ENCODE peak calls at places on chromosome 21, in four cellular contexts. One of them, this sample, is unnamed.

GRCh38 chr21:46071082-46071481 is 26.8 kb upstream of the COL6A2 start:
- DNase-seq in CD8-positive, alpha-beta T cell: no peak
- DNase-seq in nephron progenitor cell: no peak
- DNase-seq in fibroblast of mammary gland: no peak
- DNase-seq in this sample: no peak

GRCh38 chr21:31446206-31446900 is 102.3 kb upstream of the TIAM1 start:
- DNase-seq in CD8-positive, alpha-beta T cell: peak; percentile 33
- DNase-seq in nephron progenitor cell: no peak
- DNase-seq in fibroblast of mammary gland: no peak
- DNase-seq in this sample: no peak

GRCh38 chr21:20998456-20998789 is 214 bp downstream of the NCAM2 start:
- DNase-seq in fibroblast of mammary gland: no peak
- DNase-seq in nephron progenitor cell: no peak
- DNase-seq in CD8-positive, alpha-beta T cell: no peak
- DNase-seq in this sample: no peak

GRCh38 chr21:46459356-46460112 is 843 bp downstream of the DIP2A start:
- DNase-seq in nephron progenitor cell: peak; percentile 32
- DNase-seq in fibroblast of mammary gland: peak; percentile 44
- DNase-seq in CD8-positive, alpha-beta T cell: no peak
- DNase-seq in this sample: no peak

GRCh38 chr21:41876396-41876795 is 2.7 kb downstream of the PRDM15 start:
- DNase-seq in fibroblast of mammary gland: no peak
- DNase-seq in nephron progenitor cell: no peak
- DNase-seq in CD8-positive, alpha-beta T cell: no peak
- DNase-seq in this sample: no peak

GRCh38 chr21:34545079-34545884 is 33.3 kb upstream of the KCNE1 start:
- DNase-seq in CD8-positive, alpha-beta T cell: no peak
- DNase-seq in nephron progenitor cell: no peak
- DNase-seq in fibroblast of mammary gland: peak; percentile 44
- DNase-seq in this sample: peak; percentile 41

GRCh38 chr21:25456672-25457071 is 150.6 kb downstream of the MRPL39 start:
- DNase-seq in nephron progenitor cell: no peak
- DNase-seq in CD8-positive, alpha-beta T cell: no peak
- DNase-seq in fibroblast of mammary gland: no peak
- DNase-seq in this sample: no peak

GRCh38 chr21:41775152-41775472 is 8.3 kb upstream of the RIPK4 start:
- DNase-seq in CD8-positive, alpha-beta T cell: no peak
- DNase-seq in nephron progenitor cell: no peak
- DNase-seq in fibroblast of mammary gland: no peak
- DNase-seq in this sample: no peak

GRCh38 chr21:31354604-31355443 is 10.8 kb upstream of the TIAM1 start:
- DNase-seq in CD8-positive, alpha-beta T cell: peak; percentile 69
- DNase-seq in fibroblast of mammary gland: peak; percentile 96
- DNase-seq in nephron progenitor cell: no peak
- DNase-seq in this sample: no peak

GRCh38 chr21:21712761-21713558 is 714.8 kb downstream of the NCAM2 start:
- DNase-seq in CD8-positive, alpha-beta T cell: no peak
- DNase-seq in nephron progenitor cell: no peak
- DNase-seq in fibroblast of mammary gland: peak; percentile 73
- DNase-seq in this sample: no peak

GRCh38 chr21:33789697-33790096 is 125.9 kb downstream of the ATP5PO start:
- DNase-seq in CD8-positive, alpha-beta T cell: no peak
- DNase-seq in fibroblast of mammary gland: peak; percentile 60
- DNase-seq in nephron progenitor cell: no peak
- DNase-seq in this sample: no peak

GRCh38 chr21:14875704-14876364 is 189.0 kb downstream of the NRIP1 start:
- DNase-seq in fibroblast of mammary gland: no peak
- DNase-seq in CD8-positive, alpha-beta T cell: no peak
- DNase-seq in nephron progenitor cell: peak; percentile 46
- DNase-seq in this sample: no peak

GRCh38 chr21:35479529-35479928 is 430.4 kb upstream of the RUNX1 start:
- DNase-seq in CD8-positive, alpha-beta T cell: no peak
- DNase-seq in nephron progenitor cell: no peak
- DNase-seq in fibroblast of mammary gland: no peak
- DNase-seq in this sample: no peak

GRCh38 chr21:25002676-25003075 is 604.6 kb downstream of the MRPL39 start:
- DNase-seq in nephron progenitor cell: no peak
- DNase-seq in CD8-positive, alpha-beta T cell: no peak
- DNase-seq in fibroblast of mammary gland: no peak
- DNase-seq in this sample: no peak

GRCh38 chr21:33492571-33492970 is 1.1 kb upstream of the DNAJC28 start:
- DNase-seq in fibroblast of mammary gland: peak; percentile 72
- DNase-seq in CD8-positive, alpha-beta T cell: no peak
- DNase-seq in nephron progenitor cell: no peak
- DNase-seq in this sample: no peak

GRCh38 chr21:42047821-42048613 is 23.1 kb upstream of the UMODL1 start:
- DNase-seq in fibroblast of mammary gland: peak; percentile 98
- DNase-seq in nephron progenitor cell: no peak
- DNase-seq in CD8-positive, alpha-beta T cell: no peak
- DNase-seq in this sample: no peak

GRCh38 chr21:31557421-31557955 is 102.0 kb upstream of the SOD1 start:
- DNase-seq in fibroblast of mammary gland: no peak
- DNase-seq in CD8-positive, alpha-beta T cell: no peak
- DNase-seq in nephron progenitor cell: peak; percentile 70
- DNase-seq in this sample: peak; percentile 36

GRCh38 chr21:36169465-36170128 is 13.0 kb downstream of the DOP1B start:
- DNase-seq in fibroblast of mammary gland: no peak
- DNase-seq in CD8-positive, alpha-beta T cell: no peak
- DNase-seq in nephron progenitor cell: no peak
- DNase-seq in this sample: no peak

GRCh38 chr21:46052703-46053651 is 44.9 kb upstream of the COL6A2 start:
- DNase-seq in nephron progenitor cell: no peak
- DNase-seq in fibroblast of mammary gland: peak; percentile 98
- DNase-seq in CD8-positive, alpha-beta T cell: no peak
- DNase-seq in this sample: no peak

GRCh38 chr21:16308269-16308668 is 578.5 kb downstream of the USP25 start:
- DNase-seq in fibroblast of mammary gland: peak; percentile 64
- DNase-seq in nephron progenitor cell: no peak
- DNase-seq in CD8-positive, alpha-beta T cell: no peak
- DNase-seq in this sample: no peak

GRCh38 chr21:32949701-32950100 is 76.0 kb upstream of the OLIG2 start:
- DNase-seq in nephron progenitor cell: no peak
- DNase-seq in CD8-positive, alpha-beta T cell: no peak
- DNase-seq in fibroblast of mammary gland: no peak
- DNase-seq in this sample: no peak

GRCh38 chr21:21156919-21157318 is 158.7 kb downstream of the NCAM2 start:
- DNase-seq in fibroblast of mammary gland: peak; percentile 59
- DNase-seq in nephron progenitor cell: no peak
- DNase-seq in CD8-positive, alpha-beta T cell: no peak
- DNase-seq in this sample: no peak

GRCh38 chr21:27024316-27024715 is 57.4 kb upstream of the ADAMTS5 start:
- DNase-seq in nephron progenitor cell: no peak
- DNase-seq in CD8-positive, alpha-beta T cell: no peak
- DNase-seq in fibroblast of mammary gland: peak; percentile 16
- DNase-seq in this sample: no peak

DNA sequence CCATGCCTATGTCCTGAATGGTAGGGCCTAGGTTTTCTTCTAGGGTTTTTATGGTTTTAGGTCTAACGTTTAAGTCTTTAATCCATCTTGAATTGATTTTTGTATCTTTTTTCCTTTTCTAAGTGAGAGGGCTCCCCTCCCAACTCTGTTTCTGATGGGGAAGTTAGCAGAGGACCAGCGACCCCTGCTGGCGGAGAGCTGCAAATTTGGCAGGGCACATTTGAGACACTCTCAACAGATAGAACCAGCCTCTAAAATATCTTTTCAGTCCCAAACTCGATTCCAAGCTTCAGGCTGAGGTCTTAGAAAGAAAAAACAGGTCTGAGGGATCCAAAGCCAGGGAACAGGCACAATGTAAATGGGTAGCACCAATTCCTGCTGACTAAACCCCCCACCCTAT is 32.5 kb downstream of the LRRC3 start:
- DNase-seq in fibroblast of mammary gland: peak; percentile 46
- DNase-seq in CD8-positive, alpha-beta T cell: peak; percentile 11
- DNase-seq in nephron progenitor cell: no peak
- DNase-seq in this sample: peak; percentile 44
- TF ChIP-seq CTCF in fibroblast of mammary gland: peak; percentile 67
- TF ChIP-seq CTCF in CD8-positive, alpha-beta T cell: peak; percentile 39
- TF ChIP-seq CTCF in nephron progenitor cell: peak; percentile 40
- TF ChIP-seq CTCF in this sample: peak; percentile 67

GRCh38 chr21:39662411-39662953 is 49.7 kb downstream of the B3GALT5 start:
- DNase-seq in CD8-positive, alpha-beta T cell: no peak
- DNase-seq in nephron progenitor cell: no peak
- DNase-seq in fibroblast of mammary gland: no peak
- DNase-seq in this sample: no peak
- TF ChIP-seq CTCF in CD8-positive, alpha-beta T cell: no peak
- TF ChIP-seq CTCF in nephron progenitor cell: no peak
- TF ChIP-seq CTCF in fibroblast of mammary gland: no peak
- TF ChIP-seq CTCF in this sample: no peak

GRCh38 chr21:37278199-37278598 is 11.1 kb upstream of the VPS26C start:
- DNase-seq in CD8-positive, alpha-beta T cell: no peak
- DNase-seq in nephron progenitor cell: no peak
- DNase-seq in fibroblast of mammary gland: no peak
- DNase-seq in this sample: no peak

GRCh38 chr21:37273911-37274690 is 7.0 kb upstream of the VPS26C start:
- DNase-seq in CD8-positive, alpha-beta T cell: no peak
- DNase-seq in nephron progenitor cell: no peak
- DNase-seq in fibroblast of mammary gland: no peak
- DNase-seq in this sample: no peak

GRCh38 chr21:37272897-37273296 is 5.8 kb upstream of the VPS26C start:
- DNase-seq in CD8-positive, alpha-beta T cell: no peak
- DNase-seq in nephron progenitor cell: no peak
- DNase-seq in fibroblast of mammary gland: no peak
- DNase-seq in this sample: no peak

GRCh38 chr21:37273440-37273839 is 6.3 kb upstream of the VPS26C start:
- DNase-seq in nephron progenitor cell: no peak
- DNase-seq in CD8-positive, alpha-beta T cell: no peak
- DNase-seq in fibroblast of mammary gland: no peak
- DNase-seq in this sample: no peak

GRCh38 chr21:37276377-37276776 is 9.2 kb upstream of the VPS26C start:
- DNase-seq in fibroblast of mammary gland: no peak
- DNase-seq in CD8-positive, alpha-beta T cell: no peak
- DNase-seq in nephron progenitor cell: no peak
- DNase-seq in this sample: no peak
- TF ChIP-seq CTCF in fibroblast of mammary gland: no peak
- TF ChIP-seq CTCF in CD8-positive, alpha-beta T cell: no peak
- TF ChIP-seq CTCF in nephron progenitor cell: no peak
- TF ChIP-seq CTCF in this sample: no peak

DNA sequence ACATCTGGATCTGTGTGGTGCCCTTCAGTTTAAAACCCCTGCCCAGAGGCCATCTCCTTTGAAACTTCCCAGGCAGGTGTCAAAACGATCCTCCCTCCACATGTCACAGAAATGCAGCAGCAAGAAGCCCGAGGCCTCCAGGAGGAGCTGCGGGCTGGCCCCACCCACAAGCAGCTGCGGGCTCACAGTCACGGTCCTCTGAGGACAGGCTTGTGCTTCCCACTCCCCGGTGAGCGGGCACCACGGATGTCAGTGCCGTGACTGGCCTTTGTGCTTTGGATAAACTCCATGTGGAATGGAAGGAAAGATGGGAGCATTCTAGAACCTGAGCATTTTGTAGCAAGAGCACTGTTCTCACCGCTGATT is 65.8 kb downstream of the SIK1 start:
- DNase-seq in fibroblast of mammary gland: peak; percentile 28
- DNase-seq in CD8-positive, alpha-beta T cell: no peak
- DNase-seq in nephron progenitor cell: peak; percentile 38
- DNase-seq in this sample: no peak
- TF ChIP-seq CTCF in fibroblast of mammary gland: no peak
- TF ChIP-seq CTCF in CD8-positive, alpha-beta T cell: no peak
- TF ChIP-seq CTCF in nephron progenitor cell: no peak
- TF ChIP-seq CTCF in this sample: no peak